ENCODE peak calls at places on chromosomes 11 and 22, in seven cellular contexts. L is activated T-cell treated with anti-CD3 and anti-CD28 coated beads for 1 hour; O is activated CD4-positive, alpha-beta T cell treated with anti-CD3 and anti-CD28 coated beads for 36 hours; P is activated T-helper 9 cell treated with anti-CD3 and anti-CD28 coated beads, Interleukin-2, amount 50 U/mL, for 16 hours; Y is activated naive CD8-positive, alpha-beta T cell treated with anti-CD3 and anti-CD28 coated beads, Interleukin-2, amount 50 U/mL, for 24 hours; U is NCI-H1105 treated with DMSO at 0.1 percent for 48 hours; R is activated CD4-positive, CD25-positive, alpha-beta regulatory T cell. N is an unnamed sample.
A peak's percentile ranks its signal among the peaks of the same experiment; 100 is the strongest.

GRCh38 chr11:67157691-67158090 is 38.6 kb downstream of the KDM2A start:
- DNase-seq in U (no peak), R (no peak), O (no peak), L (no peak), Y (no peak), P (no peak), N (no peak)

GRCh38 chr11:31847761-31848160 is 36.6 kb upstream of the PAX6 start:
- DNase-seq in R (no peak), O (no peak), L (no peak), Y (no peak), P (no peak), U (no peak), N (no peak)

GRCh38 chr11:34860034-34860433 is 56.1 kb downstream of the APIP start:
- DNase-seq in L (no peak), O (no peak), P (no peak), U (no peak), R (no peak), Y (no peak), N (no peak)

GRCh38 chr11:72692498-72693237 is 18.4 kb upstream of the PDE2A start:
- DNase-seq in L (no peak), P (no peak), R (no peak), Y (no peak), U (no peak), O (no peak), N (no peak)

GRCh38 chr11:126391970-126392637 is 36.6 kb downstream of the ST3GAL4 start:
- DNase-seq in L (no peak), Y (no peak), R (no peak), O (no peak), U (no peak), P (no peak), N (no peak)

GRCh38 chr11:125367710-125368109 is 128.4 kb downstream of the FEZ1 start:
- DNase-seq in O (no peak), Y (no peak), L (no peak), U (no peak), P (no peak), R (no peak), N (no peak)

GRCh38 chr22:45638834-45639746 is 32.5 kb upstream of the ATXN10 start:
- DNase-seq in Y (no peak), L (no peak), O (no peak), P (no peak), U (no peak), R (no peak), N (no peak)

GRCh38 chr11:68582416-68583046 is 101.8 kb upstream of the GAL start:
- DNase-seq in P (no peak), R (no peak), L (no peak), O (no peak), Y (no peak), U (no peak), N (no peak)

GRCh38 chr11:44113572-44113971 is 18.1 kb downstream of the EXT2 start:
- DNase-seq in L (no peak), P (no peak), U (no peak), R (no peak), Y (no peak), O (no peak), N (no peak)

GRCh38 chr22:46682011-46682731 is 55.9 kb downstream of the CERK start:
- DNase-seq in O (no peak), Y (no peak), U (no peak), R (no peak), P (no peak), L (no peak), N (no peak)

GRCh38 chr22:45285431-45286058 is 796 bp downstream of the UPK3A start:
- DNase-seq in L (no peak), P (no peak), U (no peak), Y (no peak), O (no peak), R (no peak), N (no peak)

GRCh38 chr22:19290400-19291217 is 910 bp downstream of the CLTCL1 start:
- DNase-seq in R (no peak), L (no peak), Y (no peak), P (no peak), U (no peak), O (peak; percentile 16), N (no peak)

GRCh38 chr22:42061041-42061440 is 9.6 kb downstream of the NAGA start:
- DNase-seq in P (no peak), U (no peak), R (no peak), O (no peak), L (no peak), Y (no peak), N (no peak)

GRCh38 chr22:34410111-34410510 is 489.8 kb upstream of the LARGE1 start:
- DNase-seq in P (no peak), R (no peak), L (no peak), Y (no peak), O (no peak), U (no peak), N (no peak)

GRCh38 chr11:107598225-107599139 is 7.5 kb downstream of the ELMOD1 start:
- DNase-seq in R (no peak), O (peak; percentile 44), Y (peak; percentile 17), U (no peak), P (no peak), L (no peak), N (no peak)

GRCh38 chr11:17828311-17828751 is 93.8 kb downstream of the KCNC1 start:
- DNase-seq in U (no peak), L (no peak), P (no peak), Y (no peak), R (no peak), O (no peak), N (no peak)

GRCh38 chr11:74030668-74031309 is 21.9 kb upstream of the UCP3 start:
- DNase-seq in Y (no peak), P (no peak), U (no peak), R (no peak), O (peak; percentile 9), L (no peak), N (no peak)

GRCh38 chr11:12229450-12230229 is 119.2 kb downstream of the MICAL2 start:
- DNase-seq in L (no peak), U (no peak), P (no peak), R (no peak), Y (no peak), O (no peak), N (no peak)

GRCh38 chr22:44941176-44941575 is 68.6 kb downstream of the PHF21B start:
- DNase-seq in U (no peak), P (no peak), L (no peak), Y (no peak), O (no peak), R (no peak), N (no peak)

GRCh38 chr11:117826832-117827231 is 2.3 kb upstream of the FXYD2 start:
- DNase-seq in L (no peak), P (no peak), Y (no peak), R (no peak), O (no peak), U (no peak), N (peak; percentile 53)

GRCh38 chr11:93528252-93528651 is 14.9 kb downstream of the SMCO4 start:
- DNase-seq in P (no peak), U (no peak), L (no peak), O (no peak), Y (no peak), R (no peak), N (no peak)